ENCODE peak calls at places on chromosomes 12 and 14, in four cellular contexts. One of them, this sample, is unnamed.

GRCh38 chr12:100404769-100405407 is 48.0 kb downstream of the SLC17A8 start:
- DNase-seq in HepG2: peak; percentile 76
- DNase-seq in WTC11: peak; percentile 87
- DNase-seq in A549: no peak
- DNase-seq in this sample: peak; percentile 56

GRCh38 chr14:64722842-64723447 is 18.7 kb downstream of the PLEKHG3 start:
- DNase-seq in WTC11: no peak
- DNase-seq in HepG2: no peak
- DNase-seq in A549: no peak
- DNase-seq in this sample: no peak

GRCh38 chr12:30515351-30515750 is 180.3 kb downstream of the IPO8 start:
- DNase-seq in WTC11: no peak
- DNase-seq in A549: no peak
- DNase-seq in HepG2: peak; percentile 10
- DNase-seq in this sample: no peak

GRCh38 chr14:103543140-103543539 is 14.1 kb downstream of the TRMT61A start:
- DNase-seq in WTC11: no peak
- DNase-seq in A549: no peak
- DNase-seq in HepG2: no peak
- DNase-seq in this sample: no peak

GRCh38 chr14:44300911-44301310 is 206.2 kb downstream of the FSCB start:
- DNase-seq in HepG2: no peak
- DNase-seq in A549: no peak
- DNase-seq in WTC11: no peak
- DNase-seq in this sample: no peak

GRCh38 chr14:95200404-95200803 is 43.1 kb upstream of the DICER1 start:
- DNase-seq in WTC11: no peak
- DNase-seq in A549: no peak
- DNase-seq in HepG2: no peak
- DNase-seq in this sample: no peak

GRCh38 chr12:4039927-4040326 is 166.7 kb upstream of the PARP11 start:
- DNase-seq in A549: no peak
- DNase-seq in WTC11: no peak
- DNase-seq in HepG2: no peak
- DNase-seq in this sample: no peak

GRCh38 chr12:75634244-75635222 is 123.1 kb upstream of the KRR1 start:
- DNase-seq in HepG2: no peak
- DNase-seq in WTC11: no peak
- DNase-seq in A549: no peak
- DNase-seq in this sample: no peak

GRCh38 chr14:58638231-58639205 is 756 bp downstream of the DACT1 start:
- DNase-seq in HepG2: no peak
- DNase-seq in A549: no peak
- DNase-seq in WTC11: peak; percentile 43
- DNase-seq in this sample: no peak

GRCh38 chr12:53986686-53987180 is 1.8 kb downstream of the HOXC10 start:
- DNase-seq in A549: no peak
- DNase-seq in WTC11: no peak
- DNase-seq in HepG2: no peak
- DNase-seq in this sample: no peak

DNA sequence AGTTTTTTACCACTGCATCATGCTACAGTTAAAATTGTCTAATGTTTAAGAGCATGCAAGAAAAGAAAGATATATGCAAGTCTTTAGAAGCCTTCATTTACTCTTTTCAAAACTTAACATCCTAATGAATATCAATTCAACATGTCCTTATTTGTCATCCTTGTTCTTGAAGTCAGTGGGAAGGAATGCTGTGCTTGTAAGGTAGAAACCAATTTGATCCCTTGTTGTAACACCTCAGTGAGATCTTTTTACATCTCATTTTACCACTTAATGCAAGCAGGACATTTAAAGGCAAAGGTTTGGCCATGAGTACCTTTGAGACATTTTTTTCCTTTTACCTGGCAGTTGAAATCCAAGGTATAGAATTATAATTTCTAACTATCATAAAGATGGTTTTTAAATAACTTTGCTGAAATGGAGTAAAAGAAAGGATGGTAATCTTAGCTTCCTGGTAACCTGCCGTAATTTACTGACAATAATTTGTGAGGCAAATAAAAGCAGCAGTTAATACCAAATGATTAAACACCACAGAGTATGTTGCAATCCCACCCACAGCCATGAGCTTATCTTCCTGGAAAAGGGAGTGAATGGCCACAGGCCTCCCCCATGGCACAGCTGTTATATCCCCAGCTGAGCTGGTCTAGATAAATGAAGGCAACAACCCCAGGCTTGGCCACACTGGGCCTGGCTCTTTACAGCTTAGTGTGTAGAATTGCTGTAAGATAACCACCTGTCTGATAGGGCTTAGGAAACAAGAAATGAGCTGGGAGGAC is 33.2 kb upstream of the STRN3 start:
- DNase-seq in HepG2: peak; percentile 70
- DNase-seq in A549: no peak
- DNase-seq in WTC11: no peak
- DNase-seq in this sample: peak; percentile 80
- TF ChIP-seq HMGXB4 in HepG2: no peak
- TF ChIP-seq HMGXB4 in A549: no peak
- TF ChIP-seq HMGXB4 in WTC11: no peak
- TF ChIP-seq HMGXB4 in this sample: no peak

DNA sequence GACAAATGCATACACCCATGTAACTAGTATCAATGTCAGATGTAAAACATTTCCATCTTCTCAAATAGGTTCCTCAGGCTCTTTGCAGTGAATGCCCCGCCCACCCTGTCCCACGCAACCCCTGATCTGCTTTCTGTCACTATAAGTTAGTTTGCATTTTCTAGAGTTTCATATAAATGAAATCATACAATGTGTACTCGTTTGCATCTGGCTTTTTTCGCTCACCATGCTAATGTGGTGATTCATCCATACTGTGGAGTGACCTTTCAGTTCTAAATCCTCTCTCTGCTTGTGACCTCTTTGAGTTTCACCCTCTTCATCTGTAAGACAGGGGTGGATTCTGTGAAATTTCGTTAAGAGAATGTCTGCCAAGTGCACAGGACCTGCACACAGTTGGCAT is 30.6 kb upstream of the MSI1 start:
- DNase-seq in HepG2: no peak
- DNase-seq in A549: no peak
- DNase-seq in WTC11: no peak
- DNase-seq in this sample: no peak
- TF ChIP-seq HMGXB4 in HepG2: no peak
- TF ChIP-seq HMGXB4 in A549: no peak
- TF ChIP-seq HMGXB4 in WTC11: no peak
- TF ChIP-seq HMGXB4 in this sample: no peak

GRCh38 chr14:33280646-33281045 is 342.0 kb downstream of the NPAS3 start:
- DNase-seq in HepG2: no peak
- DNase-seq in A549: no peak
- DNase-seq in WTC11: no peak
- DNase-seq in this sample: no peak
- TF ChIP-seq HMGXB4 in HepG2: no peak
- TF ChIP-seq HMGXB4 in A549: no peak
- TF ChIP-seq HMGXB4 in WTC11: no peak
- TF ChIP-seq HMGXB4 in this sample: no peak

DNA sequence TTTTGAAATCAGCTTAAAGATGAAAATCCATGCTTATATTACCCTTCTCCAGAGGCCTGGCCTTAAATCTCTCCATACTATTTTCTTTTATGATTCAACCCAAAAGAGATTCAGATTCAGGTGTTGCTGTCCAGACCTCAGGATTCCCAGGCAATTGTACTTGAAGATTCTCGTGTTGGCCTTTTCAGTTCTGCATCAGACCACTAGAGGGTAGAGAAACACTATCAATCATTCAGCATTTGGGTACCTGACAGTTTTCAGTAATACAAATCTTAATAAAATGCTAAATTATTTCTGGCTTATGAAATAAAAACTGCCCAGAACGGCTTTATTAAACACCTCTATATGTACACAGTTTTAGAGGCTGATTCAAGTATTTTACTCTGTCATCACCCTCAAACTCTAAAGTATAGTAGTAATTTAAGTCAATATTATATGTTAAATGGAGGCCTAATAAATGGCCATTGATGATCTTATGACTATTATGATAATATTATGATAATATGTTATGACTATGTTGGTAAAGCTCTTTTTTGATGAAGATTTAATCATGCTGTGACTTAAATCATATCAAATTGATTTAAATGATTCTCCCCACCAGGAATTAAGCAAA is 301.1 kb downstream of the DUSP6 start:
- DNase-seq in A549: peak; percentile 51
- DNase-seq in WTC11: no peak
- DNase-seq in HepG2: peak; percentile 38
- DNase-seq in this sample: peak; percentile 30
- TF ChIP-seq HMGXB4 in A549: no peak
- TF ChIP-seq HMGXB4 in WTC11: no peak
- TF ChIP-seq HMGXB4 in HepG2: no peak
- TF ChIP-seq HMGXB4 in this sample: no peak

DNA sequence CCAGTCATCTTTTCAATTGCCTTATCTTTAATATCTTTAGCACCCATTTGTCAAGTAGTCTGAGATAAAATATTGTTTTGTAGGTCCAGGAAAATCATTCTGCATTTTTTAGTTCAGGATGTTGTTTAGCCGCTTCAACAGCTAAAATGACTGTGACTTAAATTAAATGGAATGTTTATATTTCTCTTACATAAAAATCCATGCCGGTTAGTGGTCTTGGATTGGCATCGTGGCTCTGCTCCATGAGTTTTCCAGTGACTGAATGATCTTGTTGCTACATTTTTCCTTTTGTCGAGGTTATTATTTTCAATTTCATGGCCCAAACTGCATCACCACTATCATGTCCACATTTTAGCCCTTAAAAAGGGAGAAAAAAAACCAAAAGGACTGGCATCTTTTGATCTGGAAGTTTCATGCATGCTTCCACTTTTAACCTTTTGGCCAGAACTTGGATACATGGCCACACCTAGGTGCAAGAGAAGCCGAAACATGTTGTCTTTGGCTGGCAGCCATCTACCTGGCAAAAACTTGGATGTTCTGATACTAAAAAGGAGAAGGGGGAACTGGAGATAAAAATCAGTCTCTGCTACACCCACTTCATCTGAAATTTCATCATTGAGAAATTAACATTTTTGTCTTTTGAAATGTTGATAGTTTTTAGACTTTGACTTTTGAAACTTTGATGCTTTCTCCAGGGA is 142.4 kb downstream of the OTOGL start:
- DNase-seq in WTC11: no peak
- DNase-seq in A549: no peak
- DNase-seq in HepG2: no peak
- DNase-seq in this sample: no peak
- TF ChIP-seq HMGXB4 in WTC11: no peak
- TF ChIP-seq HMGXB4 in A549: no peak
- TF ChIP-seq HMGXB4 in HepG2: no peak
- TF ChIP-seq HMGXB4 in this sample: no peak

GRCh38 chr12:57579011-57579410 is 12.0 kb upstream of the PIP4K2C start:
- DNase-seq in WTC11: no peak
- DNase-seq in A549: no peak
- DNase-seq in HepG2: no peak
- DNase-seq in this sample: no peak

GRCh38 chr12:57575771-57576612 is 15.0 kb upstream of the PIP4K2C start:
- DNase-seq in HepG2: peak; percentile 87
- DNase-seq in WTC11: no peak
- DNase-seq in A549: no peak
- DNase-seq in this sample: no peak

GRCh38 chr12:57577981-57578758 is 12.8 kb upstream of the PIP4K2C start:
- DNase-seq in HepG2: no peak
- DNase-seq in WTC11: no peak
- DNase-seq in A549: no peak
- DNase-seq in this sample: no peak

GRCh38 chr12:57574795-57575194 is 16.2 kb upstream of the PIP4K2C start:
- DNase-seq in A549: no peak
- DNase-seq in WTC11: no peak
- DNase-seq in HepG2: no peak
- DNase-seq in this sample: no peak

GRCh38 chr12:57576613-57577160 is 14.3 kb upstream of the PIP4K2C start:
- DNase-seq in HepG2: peak; percentile 88
- DNase-seq in WTC11: no peak
- DNase-seq in A549: no peak
- DNase-seq in this sample: no peak
- TF ChIP-seq HMGXB4 in HepG2: no peak
- TF ChIP-seq HMGXB4 in WTC11: no peak
- TF ChIP-seq HMGXB4 in A549: no peak
- TF ChIP-seq HMGXB4 in this sample: no peak

DNA sequence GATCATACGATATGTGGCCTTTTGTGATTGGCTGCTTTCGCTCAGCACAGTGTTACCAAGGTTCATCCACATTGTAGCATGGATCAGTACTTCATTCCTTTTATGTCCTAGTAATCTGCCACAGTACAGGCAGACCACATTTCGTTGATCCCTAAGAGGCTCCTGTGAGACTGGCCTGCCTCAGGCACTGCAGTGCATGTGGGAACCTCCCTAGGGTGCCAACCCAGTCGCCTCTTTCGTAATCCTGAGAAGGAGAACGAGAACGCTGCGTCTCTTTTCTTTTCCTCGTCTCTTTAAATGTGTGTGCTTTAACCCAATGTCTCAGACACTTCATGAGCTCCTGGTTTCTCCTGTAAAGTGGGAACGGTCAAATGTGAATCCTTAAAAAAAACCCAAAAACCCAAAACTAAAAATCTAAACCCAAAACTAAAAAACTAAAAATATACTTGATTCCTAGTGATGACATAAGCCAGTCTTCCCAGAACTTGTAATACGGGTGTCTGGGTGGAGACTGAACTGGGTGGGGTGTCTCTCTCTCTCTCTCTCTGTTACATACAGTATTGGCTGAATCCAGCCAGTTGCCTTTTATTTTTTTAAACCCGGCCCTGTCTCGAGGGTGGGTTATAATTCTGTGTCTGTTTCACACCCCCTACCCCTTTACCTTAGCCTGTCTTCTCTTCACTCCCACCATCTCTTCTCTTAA is 14.9 kb downstream of the AACS start:
- DNase-seq in HepG2: no peak
- DNase-seq in WTC11: no peak
- DNase-seq in A549: no peak
- DNase-seq in this sample: no peak
- TF ChIP-seq HMGXB4 in HepG2: no peak
- TF ChIP-seq HMGXB4 in WTC11: no peak
- TF ChIP-seq HMGXB4 in A549: no peak
- TF ChIP-seq HMGXB4 in this sample: no peak

GRCh38 chr14:102086346-102086971 is 385 bp downstream of the HSP90AA1 start:
- DNase-seq in A549: no peak
- DNase-seq in WTC11: no peak
- DNase-seq in HepG2: no peak
- DNase-seq in this sample: peak; percentile 42
- TF ChIP-seq HMGXB4 in A549: no peak
- TF ChIP-seq HMGXB4 in WTC11: no peak
- TF ChIP-seq HMGXB4 in HepG2: no peak
- TF ChIP-seq HMGXB4 in this sample: no peak